ENCODE peak calls at places on chromosomes 7 and 10, in ten cellular contexts. E is NCI-H345, C is HT-29, K is H4, S is brain microvascular endothelial cell, O is M059J, Q is astrocyte of the hippocampus, H is NCI-H1417, F is adipocyte, A is H54. B is an unnamed sample.

GRCh38 chr7:150685219-150686029 is at the start of gene GIMAP2:
- DNase-seq in A (peak; percentile 13), Q (no peak), O (peak; percentile 66), E (no peak), C (no peak), H (peak; percentile 36), S (no peak), F (peak; percentile 9), K (peak; percentile 66), B (no peak)

GRCh38 chr7:71638108-71638507 is 506.2 kb downstream of the GALNT17 start:
- DNase-seq in Q (no peak), C (no peak), H (no peak), F (no peak), A (no peak), E (no peak), S (no peak), O (peak; percentile 62), K (no peak), B (no peak)

GRCh38 chr10:4240641-4241197 is 455.7 kb upstream of the KLF6 start:
- DNase-seq in H (no peak), S (peak; percentile 80), K (no peak), A (no peak), Q (peak; percentile 70), F (peak; percentile 77), E (no peak), C (no peak), O (peak; percentile 46), B (no peak)

GRCh38 chr10:70054902-70055301 is 2.3 kb downstream of the MACROH2A2 start:
- DNase-seq in Q (peak; percentile 16), O (no peak), H (peak; percentile 57), A (no peak), C (no peak), S (no peak), K (no peak), E (no peak), F (peak; percentile 2), B (no peak)

GRCh38 chr10:6838118-6838517 is 258.0 kb upstream of the PRKCQ start:
- DNase-seq in O (peak; percentile 7), A (no peak), E (no peak), Q (peak; percentile 7), F (no peak), S (no peak), H (peak; percentile 22), K (no peak), C (peak; percentile 4), B (peak; percentile 6)

GRCh38 chr10:22022257-22023051 is 18.9 kb upstream of the DNAJC1 start:
- DNase-seq in S (no peak), K (no peak), C (no peak), H (no peak), F (no peak), E (no peak), Q (no peak), O (no peak), A (no peak), B (no peak)

GRCh38 chr7:84191842-84192241 is 2.7 kb downstream of the SEMA3A start:
- DNase-seq in H (peak; percentile 20), E (no peak), K (no peak), C (peak; percentile 39), S (no peak), Q (peak; percentile 52), F (no peak), A (no peak), O (peak; percentile 56), B (no peak)

GRCh38 chr7:99741438-99741795 is 6.4 kb upstream of the CYP3A7 start:
- DNase-seq in E (no peak), F (no peak), C (no peak), O (no peak), Q (no peak), H (no peak), A (no peak), S (no peak), K (no peak), B (no peak)

GRCh38 chr10:76297787-76298281 is 866.4 kb downstream of the LRMDA start:
- DNase-seq in Q (no peak), H (peak; percentile 79), O (no peak), A (no peak), C (no peak), F (no peak), S (no peak), K (no peak), E (peak; percentile 97), B (peak; percentile 68)

GRCh38 chr10:129952771-129953489 is 11.1 kb downstream of the EBF3 start:
- DNase-seq in O (no peak), H (no peak), F (no peak), A (no peak), Q (no peak), C (no peak), K (no peak), E (no peak), S (no peak), B (no peak)

GRCh38 chr10:10897400-10897799 is 120.3 kb upstream of the CELF2 start:
- DNase-seq in O (no peak), C (no peak), Q (no peak), E (no peak), A (no peak), F (no peak), S (no peak), K (no peak), H (no peak), B (no peak)

GRCh38 chr10:127968659-127969058 is 61.8 kb downstream of the PTPRE start:
- DNase-seq in K (no peak), A (no peak), C (no peak), H (no peak), F (no peak), S (no peak), Q (peak; percentile 38), O (no peak), E (no peak), B (no peak)

GRCh38 chr10:87927091-87927490 is 63.7 kb downstream of the PTEN start:
- DNase-seq in O (peak; percentile 70), Q (peak; percentile 67), C (no peak), F (peak; percentile 35), S (no peak), A (no peak), K (no peak), E (no peak), H (no peak), B (no peak)

GRCh38 chr10:103493362-103493871 is at the start of gene NEURL1:
- DNase-seq in E (peak; percentile 52), H (peak; percentile 69), O (peak; percentile 39), Q (no peak), A (no peak), S (no peak), C (no peak), F (peak; percentile 61), K (no peak), B (no peak)

GRCh38 chr7:33459340-33459751 is 330.0 kb downstream of the BBS9 start:
- DNase-seq in K (peak; percentile 65), A (no peak), S (peak; percentile 49), O (peak; percentile 54), C (peak; percentile 54), Q (peak; percentile 65), E (peak; percentile 38), H (peak; percentile 58), F (peak; percentile 67), B (no peak)

GRCh38 chr10:11757452-11757819 is 15.3 kb downstream of the ECHDC3 start:
- DNase-seq in A (no peak), O (peak; percentile 33), Q (peak; percentile 94), H (peak; percentile 74), S (peak; percentile 97), C (peak; percentile 47), E (peak; percentile 74), F (peak; percentile 42), K (peak; percentile 33), B (no peak)

GRCh38 chr10:107855933-107856332 is 691.4 kb upstream of the SORCS1 start:
- DNase-seq in E (no peak), A (no peak), O (no peak), H (no peak), C (no peak), S (no peak), K (no peak), F (no peak), Q (no peak), B (no peak)

GRCh38 chr10:73083234-73083633 is 13.4 kb downstream of the P4HA1 start:
- DNase-seq in O (no peak), C (no peak), A (no peak), K (no peak), Q (peak; percentile 4), F (peak; percentile 56), H (no peak), E (no peak), S (no peak), B (no peak)

GRCh38 chr7:155489158-155489840 is 31.4 kb downstream of the EN2 start:
- DNase-seq in Q (no peak), F (no peak), O (no peak), C (no peak), K (no peak), H (no peak), E (no peak), A (no peak), S (no peak), B (no peak)

GRCh38 chr10:71193516-71193915 is 18.9 kb upstream of the UNC5B start:
- DNase-seq in E (no peak), Q (no peak), K (no peak), C (no peak), S (no peak), O (no peak), H (no peak), F (no peak), A (no peak), B (no peak)

GRCh38 chr10:47339759-47340612 is 8.2 kb upstream of the RBP3 start:
- DNase-seq in H (no peak), K (no peak), E (no peak), C (no peak), Q (no peak), O (no peak), F (no peak), S (no peak), A (no peak), B (no peak)

GRCh38 chr7:80900583-80901576 is 18.0 kb downstream of the SEMA3C start:
- DNase-seq in S (no peak), O (peak; percentile 88), K (peak; percentile 53), H (no peak), Q (peak; percentile 82), C (peak; percentile 23), A (no peak), E (no peak), F (peak; percentile 87), B (no peak)

GRCh38 chr10:11424456-11425287 is 186.8 kb downstream of the USP6NL start:
- DNase-seq in A (peak; percentile 48), E (peak; percentile 36), S (peak; percentile 46), Q (peak; percentile 79), O (peak; percentile 13), F (peak; percentile 75), K (peak; percentile 19), C (peak; percentile 59), H (peak; percentile 91), B (peak; percentile 53)

GRCh38 chr10:110398419-110399162 is 93.9 kb upstream of the SMNDC1 start:
- DNase-seq in E (no peak), S (peak; percentile 97), A (peak; percentile 75), C (peak; percentile 88), O (peak; percentile 99), K (peak; percentile 97), Q (peak; percentile 95), F (peak; percentile 96), H (no peak), B (no peak)

GRCh38 chr7:94969434-94970084 is 62.2 kb downstream of the PPP1R9A start:
- DNase-seq in E (no peak), K (no peak), F (no peak), Q (no peak), O (no peak), H (no peak), S (no peak), A (no peak), C (no peak), B (no peak)

GRCh38 chr10:89946106-89946505 is 244.7 kb downstream of the KIF20B start:
- DNase-seq in A (no peak), S (no peak), F (peak; percentile 11), O (peak; percentile 40), Q (no peak), C (no peak), H (no peak), K (no peak), E (no peak), B (no peak)

GRCh38 chr7:2610898-2611297 is 20.9 kb upstream of the TTYH3 start:
- DNase-seq in E (no peak), A (no peak), F (no peak), O (no peak), C (no peak), H (no peak), K (no peak), S (no peak), Q (no peak), B (no peak)

GRCh38 chr10:6120691-6121090 is 31.9 kb downstream of the RBM17 start:
- DNase-seq in F (no peak), K (no peak), H (no peak), C (no peak), Q (no peak), O (no peak), E (no peak), S (no peak), A (no peak), B (no peak)

B was measured in NCI-H748 treated with DMSO at 0.1 percent for 48 hours.